ENCODE peak calls at places on chromosomes 12 and 14, in ten cellular contexts. Y, C, S, R, G, A, O, H, U and L are unnamed samples.

GRCh38 chr12:46865311-46865710 is 39.5 kb upstream of the SLC38A4 start:
- DNase-seq in Y (no peak), C (no peak), S (no peak), R (no peak), G (no peak), A (no peak), O (no peak), H (no peak), U (no peak), L (no peak)

GRCh38 chr14:53520529-53520928 is 367.4 kb upstream of the DDHD1 start:
- DNase-seq in Y (no peak), C (no peak), S (no peak), R (no peak), G (no peak), A (no peak), O (no peak), H (no peak), U (no peak), L (no peak)

GRCh38 chr12:92745874-92746553 is 43.2 kb downstream of the PLEKHG7 start:
- DNase-seq in Y (peak), C (peak), S (peak), R (peak), G (peak), A (no peak), O (no peak), H (no peak), U (peak), L (peak)

GRCh38 chr12:74449872-74450271 is 87.8 kb upstream of the ATXN7L3B start:
- DNase-seq in Y (no peak), C (no peak), S (peak), R (peak), G (peak), A (no peak), O (no peak), H (no peak), U (no peak), L (peak)

GRCh38 chr12:28963554-28963953 is 185.5 kb upstream of the FAR2 start:
- DNase-seq in Y (no peak), C (no peak), S (peak), R (peak), G (no peak), A (no peak), O (no peak), H (no peak), U (no peak), L (no peak)

GRCh38 chr14:94312481-94313246 is 10.5 kb downstream of the SERPINA6 start:
- DNase-seq in Y (no peak), C (no peak), S (no peak), R (no peak), G (no peak), A (no peak), O (no peak), H (no peak), U (no peak), L (peak)

GRCh38 chr14:67453575-67454300 is 34.8 kb downstream of the TMEM229B start:
- DNase-seq in Y (no peak), C (no peak), S (no peak), R (no peak), G (no peak), A (no peak), O (no peak), H (no peak), U (no peak), L (no peak)

GRCh38 chr14:96260341-96260821 is 4.4 kb downstream of the BDKRB1 start:
- DNase-seq in Y (no peak), C (no peak), S (peak), R (peak), G (no peak), A (no peak), O (no peak), H (no peak), U (no peak), L (no peak)

GRCh38 chr12:2149091-2149490 is 96.3 kb downstream of the CACNA1C start:
- DNase-seq in Y (no peak), C (no peak), S (no peak), R (peak), G (no peak), A (no peak), O (no peak), H (no peak), U (no peak), L (no peak)

GRCh38 chr14:106657460-106657859 is 1131.1 kb downstream of the TMEM121 start:
- DNase-seq in Y (no peak), C (no peak), S (no peak), R (no peak), G (no peak), A (peak), O (no peak), H (no peak), U (no peak), L (no peak)
- TF ChIP-seq CTCF in Y (no peak), C (no peak), S (no peak), R (no peak), G (no peak), A (peak), O (no peak), H (no peak), U (peak), L (no peak)

GRCh38 chr12:132708150-132708549 is 2.5 kb upstream of the PGAM5 start:
- DNase-seq in Y (no peak), C (no peak), S (no peak), R (no peak), G (no peak), A (no peak), O (no peak), H (no peak), U (no peak), L (no peak)

GRCh38 chr12:132710422-132711168 is at the start of gene PGAM5:
- DNase-seq in Y (peak), C (peak), S (peak), R (peak), G (peak), A (peak), O (peak), H (peak), U (peak), L (peak)

GRCh38 chr12:132713123-132713522 is 2.5 kb downstream of the PGAM5 start:
- DNase-seq in Y (no peak), C (no peak), S (no peak), R (no peak), G (no peak), A (no peak), O (no peak), H (no peak), U (no peak), L (peak)

GRCh38 chr12:132710062-132710421 is 600 bp upstream of the PGAM5 start:
- DNase-seq in Y (no peak), C (no peak), S (no peak), R (no peak), G (no peak), A (peak), O (peak), H (no peak), U (no peak), L (no peak)

GRCh38 chr12:132711169-132711843 is 664 bp downstream of the PGAM5 start:
- DNase-seq in Y (no peak), C (no peak), S (peak), R (peak), G (no peak), A (no peak), O (peak), H (peak), U (peak), L (no peak)
- H3K27ac ChIP-seq in Y (no peak), C (peak), S (peak), R (peak), G (no peak), A (peak), O (no peak), H (peak), U (no peak), L (peak)

DNA sequence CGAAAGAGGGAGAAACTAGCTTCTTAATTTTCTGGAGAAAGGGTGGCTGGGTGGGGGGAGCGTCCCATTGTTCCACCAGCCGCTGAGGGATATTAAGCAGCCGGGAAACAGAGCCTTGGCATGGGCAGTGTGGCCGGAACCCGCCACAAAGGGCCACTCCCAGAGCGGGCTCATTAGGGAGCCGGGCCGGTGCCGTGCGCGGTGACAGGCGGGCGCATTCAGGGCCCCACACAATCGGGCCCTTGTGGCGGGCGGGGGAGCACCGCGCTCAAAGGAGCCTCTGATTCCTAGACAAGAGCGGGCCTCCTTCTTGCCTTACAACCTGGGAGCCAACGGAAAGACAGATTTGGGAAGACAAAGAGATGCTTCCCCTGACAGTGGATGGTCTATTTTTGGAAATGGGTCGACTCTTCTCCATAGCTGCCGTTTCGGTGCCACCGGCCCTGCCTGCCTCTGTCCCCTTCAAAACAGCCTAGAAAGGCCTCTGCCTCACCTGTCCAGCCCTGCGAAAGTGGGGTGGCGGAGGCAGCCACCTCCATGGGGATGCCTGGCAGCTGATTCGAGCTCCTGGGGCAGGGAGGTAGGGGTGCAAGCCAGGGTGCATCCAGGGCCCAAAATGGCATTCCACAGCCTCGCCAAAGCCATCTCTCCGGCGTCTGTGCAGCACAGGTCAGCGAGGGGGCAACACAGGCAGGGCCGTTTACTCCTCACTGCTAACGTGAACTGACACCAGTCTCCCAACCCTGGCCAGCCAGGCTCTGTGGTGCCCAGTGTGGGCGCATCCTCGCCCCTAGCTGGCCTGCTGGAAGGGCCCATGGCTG is 10.9 kb downstream of the CCDC85C start:
- DNase-seq in Y (no peak), C (no peak), S (no peak), R (no peak), G (no peak), A (no peak), O (peak), H (peak), U (no peak), L (no peak)
- TF ChIP-seq CTCF in Y (no peak), C (no peak), S (no peak), R (no peak), G (no peak), A (no peak), O (no peak), H (no peak), U (no peak), L (no peak)

GRCh38 chr12:110796952-110797351 is 49.8 kb upstream of the CCDC63 start:
- DNase-seq in Y (no peak), C (no peak), S (no peak), R (no peak), G (no peak), A (no peak), O (no peak), H (no peak), U (peak), L (peak)

GRCh38 chr12:110791589-110791988 is 48.9 kb upstream of the PPP1CC start:
- DNase-seq in Y (no peak), C (no peak), S (no peak), R (no peak), G (no peak), A (no peak), O (no peak), H (no peak), U (no peak), L (peak)

GRCh38 chr12:110790301-110790700 is 47.6 kb upstream of the PPP1CC start:
- DNase-seq in Y (no peak), C (no peak), S (peak), R (no peak), G (no peak), A (no peak), O (no peak), H (no peak), U (no peak), L (no peak)

GRCh38 chr12:110798461-110798860 is 48.3 kb upstream of the CCDC63 start:
- DNase-seq in Y (no peak), C (no peak), S (no peak), R (no peak), G (no peak), A (no peak), O (no peak), H (no peak), U (no peak), L (no peak)

GRCh38 chr12:110794623-110795280 is 52.0 kb upstream of the CCDC63 start:
- DNase-seq in Y (no peak), C (peak), S (no peak), R (no peak), G (no peak), A (peak), O (no peak), H (peak), U (no peak), L (no peak)
- H3K27ac ChIP-seq in Y (no peak), C (no peak), S (no peak), R (no peak), G (no peak), A (no peak), O (no peak), H (no peak), U (no peak), L (no peak)

GRCh38 chr12:51891843-51892242 is 3.9 kb downstream of the ANKRD33 start:
- DNase-seq in Y (no peak), C (no peak), S (no peak), R (peak), G (no peak), A (no peak), O (no peak), H (no peak), U (no peak), L (no peak)
- TF ChIP-seq CTCF in Y (peak), C (peak), S (no peak), R (peak), G (peak), A (peak), O (peak), H (peak), U (peak), L (peak)